ENCODE peak calls at places on chromosomes 6 and 20, in nine cellular contexts. One of them, this sample, is unnamed.

GRCh38 chr20:32457476-32457986 is 99.4 kb downstream of the ASXL1 start:
- DNase-seq in upper lobe of right lung: peak; percentile 78
- DNase-seq in natural killer cell: no peak
- DNase-seq in nephron progenitor cell: peak; percentile 91
- DNase-seq in pancreas: peak; percentile 82
- DNase-seq in GM23338: peak; percentile 99
- DNase-seq in HFFc6: peak; percentile 58
- DNase-seq in mesothelial cell of epicardium: peak; percentile 61
- DNase-seq in heart right ventricle: peak; percentile 60
- DNase-seq in this sample: no peak

GRCh38 chr20:35398660-35399144 is 13.1 kb downstream of the UQCC1 start:
- DNase-seq in upper lobe of right lung: no peak
- DNase-seq in natural killer cell: no peak
- DNase-seq in nephron progenitor cell: no peak
- DNase-seq in pancreas: no peak
- DNase-seq in GM23338: no peak
- DNase-seq in HFFc6: no peak
- DNase-seq in mesothelial cell of epicardium: no peak
- DNase-seq in heart right ventricle: no peak
- DNase-seq in this sample: no peak

GRCh38 chr20:7291946-7292345 is 524.5 kb downstream of the BMP2 start:
- DNase-seq in upper lobe of right lung: no peak
- DNase-seq in natural killer cell: no peak
- DNase-seq in nephron progenitor cell: no peak
- DNase-seq in pancreas: no peak
- DNase-seq in GM23338: no peak
- DNase-seq in HFFc6: no peak
- DNase-seq in mesothelial cell of epicardium: no peak
- DNase-seq in heart right ventricle: no peak
- DNase-seq in this sample: no peak

GRCh38 chr20:11403711-11404110 is 514.0 kb upstream of the BTBD3 start:
- DNase-seq in upper lobe of right lung: no peak
- DNase-seq in natural killer cell: no peak
- DNase-seq in nephron progenitor cell: no peak
- DNase-seq in pancreas: no peak
- DNase-seq in GM23338: no peak
- DNase-seq in HFFc6: no peak
- DNase-seq in mesothelial cell of epicardium: no peak
- DNase-seq in heart right ventricle: no peak
- DNase-seq in this sample: no peak

GRCh38 chr6:162852192-162852591 is 124.4 kb downstream of the PACRG start:
- DNase-seq in upper lobe of right lung: no peak
- DNase-seq in natural killer cell: no peak
- DNase-seq in nephron progenitor cell: no peak
- DNase-seq in pancreas: no peak
- DNase-seq in GM23338: no peak
- DNase-seq in HFFc6: no peak
- DNase-seq in mesothelial cell of epicardium: no peak
- DNase-seq in heart right ventricle: no peak
- DNase-seq in this sample: no peak

GRCh38 chr6:71886184-71887005 is at the start of gene RIMS1:
- DNase-seq in upper lobe of right lung: peak; percentile 69
- DNase-seq in natural killer cell: no peak
- DNase-seq in nephron progenitor cell: peak; percentile 77
- DNase-seq in pancreas: peak; percentile 67
- DNase-seq in GM23338: peak; percentile 82
- DNase-seq in HFFc6: peak; percentile 11
- DNase-seq in mesothelial cell of epicardium: no peak
- DNase-seq in heart right ventricle: peak; percentile 13
- DNase-seq in this sample: no peak

GRCh38 chr6:89475634-89476033 is 42.7 kb downstream of the ANKRD6 start:
- DNase-seq in upper lobe of right lung: no peak
- DNase-seq in natural killer cell: no peak
- DNase-seq in nephron progenitor cell: no peak
- DNase-seq in pancreas: no peak
- DNase-seq in GM23338: no peak
- DNase-seq in HFFc6: no peak
- DNase-seq in mesothelial cell of epicardium: no peak
- DNase-seq in heart right ventricle: no peak
- DNase-seq in this sample: no peak

GRCh38 chr20:57205625-57206219 is 60.7 kb downstream of the BMP7 start:
- DNase-seq in upper lobe of right lung: no peak
- DNase-seq in natural killer cell: no peak
- DNase-seq in nephron progenitor cell: no peak
- DNase-seq in pancreas: no peak
- DNase-seq in GM23338: no peak
- DNase-seq in HFFc6: peak; percentile 76
- DNase-seq in mesothelial cell of epicardium: no peak
- DNase-seq in heart right ventricle: no peak
- DNase-seq in this sample: no peak

GRCh38 chr6:99589290-99589672 is 17.4 kb upstream of the PRDM13 start:
- DNase-seq in upper lobe of right lung: no peak
- DNase-seq in natural killer cell: no peak
- DNase-seq in nephron progenitor cell: peak; percentile 46
- DNase-seq in pancreas: peak; percentile 66
- DNase-seq in GM23338: peak; percentile 65
- DNase-seq in HFFc6: no peak
- DNase-seq in mesothelial cell of epicardium: no peak
- DNase-seq in heart right ventricle: no peak
- DNase-seq in this sample: no peak

GRCh38 chr6:90758741-90759140 is 171.9 kb upstream of the MAP3K7 start:
- DNase-seq in upper lobe of right lung: no peak
- DNase-seq in natural killer cell: no peak
- DNase-seq in nephron progenitor cell: no peak
- DNase-seq in pancreas: no peak
- DNase-seq in GM23338: peak; percentile 33
- DNase-seq in HFFc6: no peak
- DNase-seq in mesothelial cell of epicardium: no peak
- DNase-seq in heart right ventricle: no peak
- DNase-seq in this sample: no peak

GRCh38 chr20:64152906-64153305 is 11.3 kb upstream of the MYT1 start:
- DNase-seq in upper lobe of right lung: no peak
- DNase-seq in natural killer cell: no peak
- DNase-seq in nephron progenitor cell: no peak
- DNase-seq in pancreas: no peak
- DNase-seq in GM23338: no peak
- DNase-seq in HFFc6: no peak
- DNase-seq in mesothelial cell of epicardium: no peak
- DNase-seq in heart right ventricle: no peak
- DNase-seq in this sample: no peak

GRCh38 chr20:676315-676937 is 824 bp upstream of the SCRT2 start:
- DNase-seq in upper lobe of right lung: no peak
- DNase-seq in natural killer cell: no peak
- DNase-seq in nephron progenitor cell: peak; percentile 16
- DNase-seq in pancreas: no peak
- DNase-seq in GM23338: peak; percentile 45
- DNase-seq in HFFc6: no peak
- DNase-seq in mesothelial cell of epicardium: no peak
- DNase-seq in heart right ventricle: no peak
- DNase-seq in this sample: no peak

GRCh38 chr6:33113720-33114119 is 37.9 kb downstream of the HLA-DPB1 start:
- DNase-seq in upper lobe of right lung: no peak
- DNase-seq in natural killer cell: no peak
- DNase-seq in nephron progenitor cell: no peak
- DNase-seq in pancreas: no peak
- DNase-seq in GM23338: no peak
- DNase-seq in HFFc6: no peak
- DNase-seq in mesothelial cell of epicardium: no peak
- DNase-seq in heart right ventricle: no peak
- DNase-seq in this sample: no peak

GRCh38 chr6:164247106-164247505 is 832.6 kb downstream of the QKI start:
- DNase-seq in upper lobe of right lung: no peak
- DNase-seq in natural killer cell: no peak
- DNase-seq in nephron progenitor cell: no peak
- DNase-seq in pancreas: no peak
- DNase-seq in GM23338: no peak
- DNase-seq in HFFc6: peak; percentile 7
- DNase-seq in mesothelial cell of epicardium: no peak
- DNase-seq in heart right ventricle: no peak
- DNase-seq in this sample: no peak

GRCh38 chr20:24977797-24978196 is 14.8 kb downstream of the APMAP start:
- DNase-seq in upper lobe of right lung: no peak
- DNase-seq in natural killer cell: no peak
- DNase-seq in nephron progenitor cell: no peak
- DNase-seq in pancreas: no peak
- DNase-seq in GM23338: no peak
- DNase-seq in HFFc6: no peak
- DNase-seq in mesothelial cell of epicardium: no peak
- DNase-seq in heart right ventricle: no peak
- DNase-seq in this sample: no peak

GRCh38 chr6:57064809-57065208 is 18.3 kb downstream of the KIAA1586 start:
- DNase-seq in upper lobe of right lung: no peak
- DNase-seq in natural killer cell: no peak
- DNase-seq in nephron progenitor cell: no peak
- DNase-seq in pancreas: no peak
- DNase-seq in GM23338: no peak
- DNase-seq in HFFc6: peak; percentile 28
- DNase-seq in mesothelial cell of epicardium: no peak
- DNase-seq in heart right ventricle: no peak
- DNase-seq in this sample: no peak

GRCh38 chr20:39800548-39800947 is 838.4 kb downstream of the DHX35 start:
- DNase-seq in upper lobe of right lung: no peak
- DNase-seq in natural killer cell: no peak
- DNase-seq in nephron progenitor cell: no peak
- DNase-seq in pancreas: no peak
- DNase-seq in GM23338: no peak
- DNase-seq in HFFc6: no peak
- DNase-seq in mesothelial cell of epicardium: no peak
- DNase-seq in heart right ventricle: peak; percentile 37
- DNase-seq in this sample: no peak

GRCh38 chr6:130900913-130901312 is 73.7 kb downstream of the SMLR1 start:
- DNase-seq in upper lobe of right lung: no peak
- DNase-seq in natural killer cell: no peak
- DNase-seq in nephron progenitor cell: no peak
- DNase-seq in pancreas: no peak
- DNase-seq in GM23338: no peak
- DNase-seq in HFFc6: peak; percentile 74
- DNase-seq in mesothelial cell of epicardium: no peak
- DNase-seq in heart right ventricle: peak; percentile 63
- DNase-seq in this sample: no peak

GRCh38 chr6:157025459-157025858 is 248.3 kb downstream of the ARID1B start:
- DNase-seq in upper lobe of right lung: no peak
- DNase-seq in natural killer cell: no peak
- DNase-seq in nephron progenitor cell: no peak
- DNase-seq in pancreas: no peak
- DNase-seq in GM23338: no peak
- DNase-seq in HFFc6: peak; percentile 27
- DNase-seq in mesothelial cell of epicardium: no peak
- DNase-seq in heart right ventricle: no peak
- DNase-seq in this sample: no peak

GRCh38 chr6:149089508-149089907 is 228.0 kb upstream of the TAB2 start:
- DNase-seq in upper lobe of right lung: no peak
- DNase-seq in natural killer cell: no peak
- DNase-seq in nephron progenitor cell: peak; percentile 11
- DNase-seq in pancreas: no peak
- DNase-seq in GM23338: no peak
- DNase-seq in HFFc6: no peak
- DNase-seq in mesothelial cell of epicardium: no peak
- DNase-seq in heart right ventricle: no peak
- DNase-seq in this sample: no peak
- TF ChIP-seq CTCF in upper lobe of right lung: no peak
- TF ChIP-seq CTCF in natural killer cell: no peak
- TF ChIP-seq CTCF in nephron progenitor cell: no peak
- TF ChIP-seq CTCF in pancreas: no peak
- TF ChIP-seq CTCF in GM23338: no peak
- TF ChIP-seq CTCF in HFFc6: no peak
- TF ChIP-seq CTCF in mesothelial cell of epicardium: no peak
- TF ChIP-seq CTCF in heart right ventricle: no peak
- TF ChIP-seq CTCF in this sample: no peak

DNA sequence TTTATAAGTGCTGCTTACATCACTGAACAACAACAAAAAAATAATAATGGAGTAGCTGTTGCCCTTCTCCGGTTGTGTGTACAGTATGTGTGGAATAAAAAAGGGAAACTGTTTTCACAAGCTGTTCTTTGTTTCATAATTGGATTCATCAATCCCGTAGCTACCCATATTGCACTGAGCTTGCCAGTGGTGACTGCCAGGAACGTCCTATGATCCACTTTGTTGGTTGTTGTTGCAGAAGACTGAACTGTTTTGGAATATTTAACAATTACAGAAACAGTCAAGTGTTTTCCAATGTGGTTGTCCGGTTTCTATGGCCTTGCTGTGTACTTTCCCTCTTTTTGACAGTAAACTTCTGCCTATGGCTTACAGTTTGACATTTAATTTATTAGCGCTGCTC is 141.3 kb downstream of the DTNBP1 start:
- DNase-seq in upper lobe of right lung: no peak
- DNase-seq in natural killer cell: no peak
- DNase-seq in nephron progenitor cell: no peak
- DNase-seq in pancreas: no peak
- DNase-seq in GM23338: no peak
- DNase-seq in HFFc6: no peak
- DNase-seq in mesothelial cell of epicardium: no peak
- DNase-seq in heart right ventricle: no peak
- DNase-seq in this sample: no peak
- TF ChIP-seq CTCF in upper lobe of right lung: no peak
- TF ChIP-seq CTCF in natural killer cell: no peak
- TF ChIP-seq CTCF in nephron progenitor cell: no peak
- TF ChIP-seq CTCF in pancreas: no peak
- TF ChIP-seq CTCF in GM23338: no peak
- TF ChIP-seq CTCF in HFFc6: no peak
- TF ChIP-seq CTCF in mesothelial cell of epicardium: no peak
- TF ChIP-seq CTCF in heart right ventricle: no peak
- TF ChIP-seq CTCF in this sample: no peak

GRCh38 chr6:54266400-54266923 is 41.8 kb upstream of the TINAG start:
- DNase-seq in upper lobe of right lung: no peak
- DNase-seq in natural killer cell: no peak
- DNase-seq in nephron progenitor cell: no peak
- DNase-seq in pancreas: no peak
- DNase-seq in GM23338: peak; percentile 50
- DNase-seq in HFFc6: no peak
- DNase-seq in mesothelial cell of epicardium: no peak
- DNase-seq in heart right ventricle: no peak
- DNase-seq in this sample: no peak
- TF ChIP-seq CTCF in upper lobe of right lung: no peak
- TF ChIP-seq CTCF in natural killer cell: no peak
- TF ChIP-seq CTCF in nephron progenitor cell: no peak
- TF ChIP-seq CTCF in pancreas: no peak
- TF ChIP-seq CTCF in GM23338: peak; percentile 54
- TF ChIP-seq CTCF in HFFc6: peak; percentile 22
- TF ChIP-seq CTCF in mesothelial cell of epicardium: no peak
- TF ChIP-seq CTCF in heart right ventricle: no peak
- TF ChIP-seq CTCF in this sample: no peak

DNA sequence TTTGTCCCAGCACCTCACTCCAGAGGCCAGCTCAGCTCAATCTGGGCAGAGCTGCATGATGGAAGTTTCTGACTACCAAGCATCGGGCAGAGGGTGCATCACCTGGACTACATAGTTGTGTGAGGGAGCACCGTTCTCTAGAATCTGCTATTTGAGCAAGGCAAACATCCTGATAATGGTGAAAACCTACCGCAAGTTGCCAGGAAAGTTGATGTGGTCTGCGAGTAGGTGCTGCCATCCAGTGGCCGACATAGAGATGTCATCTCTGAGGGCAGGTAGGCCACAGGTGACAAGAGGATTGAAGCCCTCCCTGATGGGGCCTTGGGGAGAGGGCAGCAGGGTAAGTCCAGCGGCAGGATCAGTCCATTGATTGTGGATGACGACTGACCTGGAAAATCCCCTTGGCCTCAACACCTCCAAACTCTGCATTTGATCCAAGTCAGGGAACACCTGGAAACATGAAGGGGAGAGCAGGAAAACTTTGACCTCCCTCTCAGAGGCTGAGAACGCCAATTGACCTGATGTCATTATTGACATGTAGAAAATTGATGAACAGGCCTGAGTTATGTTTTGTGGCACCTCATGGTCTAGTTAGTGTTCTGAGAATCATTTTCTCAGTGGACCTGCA is 3.9 kb upstream of the LPA start:
- DNase-seq in upper lobe of right lung: no peak
- DNase-seq in natural killer cell: no peak
- DNase-seq in nephron progenitor cell: peak; percentile 41
- DNase-seq in pancreas: peak; percentile 62
- DNase-seq in GM23338: peak; percentile 63
- DNase-seq in HFFc6: no peak
- DNase-seq in mesothelial cell of epicardium: no peak
- DNase-seq in heart right ventricle: no peak
- DNase-seq in this sample: no peak
- TF ChIP-seq CTCF in upper lobe of right lung: peak; percentile 43
- TF ChIP-seq CTCF in natural killer cell: no peak
- TF ChIP-seq CTCF in nephron progenitor cell: peak; percentile 45
- TF ChIP-seq CTCF in pancreas: peak; percentile 41
- TF ChIP-seq CTCF in GM23338: peak; percentile 58
- TF ChIP-seq CTCF in HFFc6: peak; percentile 42
- TF ChIP-seq CTCF in mesothelial cell of epicardium: no peak
- TF ChIP-seq CTCF in heart right ventricle: no peak
- TF ChIP-seq CTCF in this sample: no peak